ENCODE peak calls at places on chromosomes 2 and 18, in nine cellular contexts. Y is NCI-H1436, O is body of pancreas, K is NCI-H2081, G is NCI-H1417, N is Panc1, R is D341Med, V is lower lobe of right lung, E is BJ. J is an unnamed sample.

GRCh38 chr2:219230201-219230540 is 565 bp downstream of the ANKZF1 start:
- DNase-seq in K (peak), Y (no peak), N (no peak), R (peak), E (no peak), G (no peak), O (peak), V (peak), J (no peak)

GRCh38 chr2:159695798-159696448 is 16.4 kb upstream of the MARCHF7 start:
- DNase-seq in O (no peak), G (no peak), R (no peak), K (no peak), Y (no peak), E (no peak), V (no peak), N (no peak), J (no peak)

GRCh38 chr18:59624384-59624760 is 72.9 kb downstream of the CCBE1 start:
- DNase-seq in Y (no peak), K (no peak), R (no peak), V (no peak), E (no peak), G (no peak), N (no peak), O (no peak), J (no peak)

GRCh38 chr2:86485103-86485502 is 43.9 kb downstream of the KDM3A start:
- DNase-seq in Y (no peak), E (no peak), V (no peak), G (no peak), O (no peak), N (no peak), R (no peak), K (no peak), J (no peak)

GRCh38 chr18:58525517-58525916 is 103.4 kb downstream of the ALPK2 start:
- DNase-seq in V (no peak), G (no peak), K (no peak), E (peak), R (no peak), N (no peak), Y (no peak), O (no peak), J (no peak)

GRCh38 chr2:127155901-127156300 is 48.9 kb upstream of the BIN1 start:
- DNase-seq in O (no peak), N (no peak), K (no peak), Y (no peak), R (no peak), V (no peak), G (no peak), E (no peak), J (no peak)

GRCh38 chr2:234249873-234250272 is 199.4 kb downstream of the SPP2 start:
- DNase-seq in K (no peak), G (no peak), R (no peak), Y (no peak), E (peak), N (no peak), O (no peak), V (no peak), J (no peak)

GRCh38 chr2:85797959-85798358 is 44.2 kb downstream of the ATOH8 start:
- DNase-seq in V (no peak), R (no peak), O (no peak), Y (no peak), N (no peak), E (no peak), G (no peak), K (no peak), J (no peak)

GRCh38 chr2:170025223-170025622 is 152.7 kb upstream of the MYO3B start:
- DNase-seq in O (no peak), Y (no peak), K (no peak), V (no peak), N (no peak), G (no peak), R (no peak), E (no peak), J (no peak)

GRCh38 chr2:160666019-160666676 is 172.5 kb upstream of the RBMS1 start:
- DNase-seq in N (peak), O (no peak), R (no peak), G (peak), V (no peak), K (peak), Y (peak), E (peak), J (no peak)